ENCODE peak calls at places on chromosome 4, in four cellular contexts. U is K562, Y is A549, V is sigmoid colon. A is an unnamed sample.

GRCh38 chr4:158446106-158446505 is 75.6 kb upstream of the RXFP1 start:
- DNase-seq in V (no peak), U (no peak), Y (peak; percentile 44), A (no peak)

GRCh38 chr4:6169239-6169638 is 31.1 kb downstream of the JAKMIP1 start:
- DNase-seq in U (no peak), Y (no peak), V (no peak), A (no peak)

GRCh38 chr4:163251204-163251603 is 81.2 kb downstream of the NPY1R start:
- DNase-seq in U (no peak), V (no peak), Y (peak; percentile 5), A (no peak)

GRCh38 chr4:3224971-3225850 is 23.7 kb upstream of the MSANTD1 start:
- DNase-seq in U (no peak), V (peak; percentile 65), Y (no peak), A (no peak)

GRCh38 chr4:55819634-55820033 is at the start of gene EXOC1L:
- DNase-seq in V (no peak), U (peak; percentile 14), Y (no peak), A (no peak)

GRCh38 chr4:188218392-188218791 is 79.2 kb downstream of the TRIML1 start:
- DNase-seq in V (no peak), U (no peak), Y (no peak), A (no peak)

GRCh38 chr4:12703076-12703475 is 781.1 kb downstream of the RAB28 start:
- DNase-seq in Y (no peak), U (no peak), V (no peak), A (no peak)

GRCh38 chr4:107719211-107719926 is 665 bp downstream of the PAPSS1 start:
- DNase-seq in U (no peak), Y (peak; percentile 20), V (peak; percentile 70), A (no peak)

GRCh38 chr4:170139764-170140163 is 50.0 kb upstream of the AADAT start:
- DNase-seq in V (no peak), Y (no peak), U (no peak), A (no peak)

GRCh38 chr4:41967392-41967791 is 14.2 kb upstream of the DCAF4L1 start:
- DNase-seq in U (no peak), Y (no peak), V (no peak), A (no peak)

DNA sequence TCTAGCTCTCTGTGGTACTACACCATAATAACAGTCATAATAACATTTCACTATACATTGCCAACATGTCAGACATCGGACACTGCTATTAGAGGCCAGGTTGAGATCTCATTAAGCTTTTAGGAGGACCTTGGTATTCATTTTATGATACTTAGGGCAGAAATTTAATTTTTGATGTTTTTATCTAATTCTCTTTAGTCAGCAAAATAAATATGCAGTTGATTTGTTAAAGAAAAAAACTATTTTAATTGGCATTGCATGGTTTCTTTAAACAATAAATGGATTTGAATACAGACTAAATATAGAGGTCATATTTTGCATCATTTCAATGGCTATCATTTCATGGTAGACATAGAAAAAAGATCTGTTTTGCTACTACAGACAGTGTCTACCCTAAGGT is 308.7 kb downstream of the PRDM5 start:
- DNase-seq in Y (no peak), U (no peak), V (no peak), A (no peak)
- H3K4me3 ChIP-seq in Y (no peak overlapping the region), U (no peak overlapping the region), V (no peak overlapping the region), A (no peak overlapping the region)

DNA sequence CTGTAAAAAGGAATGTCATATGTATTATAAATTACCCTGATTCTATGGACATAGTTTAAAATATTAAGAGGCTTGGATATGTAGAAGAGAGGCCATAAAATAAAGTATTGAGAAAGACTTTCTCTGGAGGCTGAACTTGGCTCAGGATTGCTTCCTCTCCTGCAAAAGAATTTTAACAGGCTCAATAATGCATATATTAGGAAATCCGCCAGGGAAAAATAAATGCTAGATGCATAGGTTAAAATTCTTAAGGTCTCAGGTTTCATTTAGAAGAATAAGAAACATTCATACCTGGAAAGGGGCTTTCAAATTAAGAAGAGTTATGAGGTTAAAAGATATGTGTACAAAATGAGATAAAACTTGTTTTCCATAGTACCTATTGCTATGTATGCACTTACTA is 424.3 kb downstream of the ARAP2 start:
- DNase-seq in U (no peak), V (no peak), Y (no peak), A (no peak)
- TF ChIP-seq POLR2A in U (no peak), V (no peak), Y (no peak), A (no peak)

DNA sequence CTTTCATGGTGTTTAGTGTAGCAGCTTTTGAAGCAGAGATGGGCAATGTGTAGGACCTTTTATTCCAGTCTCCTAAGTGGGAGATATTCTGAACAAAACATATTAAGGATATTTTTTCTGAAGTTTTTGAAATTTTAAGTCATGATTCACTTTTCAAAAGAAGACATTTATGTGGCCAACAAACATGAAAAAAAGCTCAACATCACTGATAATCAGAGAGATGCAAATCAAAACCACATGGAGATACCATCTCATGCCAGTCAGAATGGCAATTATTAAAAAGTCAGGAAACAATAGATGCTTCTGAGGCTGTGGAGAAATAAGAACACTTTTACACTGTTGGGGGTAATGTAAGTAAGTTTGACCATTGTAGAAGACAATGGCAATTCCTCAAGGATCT is 76.0 kb downstream of the FAT4 start:
- DNase-seq in V (no peak), U (no peak), Y (no peak), A (no peak)
- H3K4me1 ChIP-seq in V (peaks cover 31% of the 10 kb centered on the region), U (no peaks in the 10 kb centered on the region), Y (peaks cover 21% of the 10 kb centered on the region), A (peaks cover 11% of the 10 kb centered on the region)

GRCh38 chr4:165751882-165752281 is 121.2 kb upstream of the TLL1 start:
- DNase-seq in V (no peak), Y (no peak), U (no peak), A (no peak)

GRCh38 chr4:165756831-165757230 is 116.2 kb upstream of the TLL1 start:
- DNase-seq in V (no peak), U (no peak), Y (no peak), A (no peak)

GRCh38 chr4:165757426-165757825 is 115.6 kb upstream of the TLL1 start:
- DNase-seq in U (no peak), V (no peak), Y (no peak), A (no peak)

GRCh38 chr4:165760182-165760581 is 112.9 kb upstream of the TLL1 start:
- DNase-seq in V (no peak), Y (no peak), U (no peak), A (no peak)

DNA sequence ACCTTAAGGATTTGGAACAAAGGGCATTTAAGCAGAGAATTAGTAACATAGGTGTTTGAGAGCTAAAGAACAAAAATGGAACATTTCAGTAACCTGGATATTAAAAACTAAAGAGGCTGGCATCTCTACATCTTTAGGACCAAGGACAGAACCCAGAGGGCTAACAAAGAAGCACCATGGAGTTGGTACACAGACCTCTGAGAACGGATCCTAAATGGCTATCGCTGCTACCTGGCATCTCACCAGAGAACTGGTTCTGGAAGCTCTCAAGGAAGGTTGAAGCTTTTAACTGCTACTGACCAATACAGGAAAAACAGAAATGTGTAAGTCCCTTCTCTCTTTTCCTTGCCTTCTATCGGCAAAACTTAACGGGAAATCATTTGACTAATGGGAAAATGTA is 118.4 kb upstream of the TLL1 start:
- DNase-seq in Y (no peak), U (no peak), V (no peak), A (no peak)
- H3K4me3 ChIP-seq in Y (no peak overlapping the region), U (no peak overlapping the region), V (no peak overlapping the region), A (no peak overlapping the region)

GRCh38 chr4:24583451-24584174 is 741 bp downstream of the DHX15 start:
- DNase-seq in Y (peak; percentile 65), U (peak; percentile 73), V (peak; percentile 80), A (peak; percentile 43)
- TF ChIP-seq POLR2A in Y (no peak), U (no peak), V (no peak), A (no peak)

GRCh38 chr4:139919513-139919912 is 234.5 kb downstream of the MAML3 start:
- DNase-seq in V (no peak), Y (peak; percentile 24), U (no peak), A (no peak)
- H3K4me1 ChIP-seq in V (peaks cover 75% of the 10 kb centered on the region), Y (peaks cover 72% of the 10 kb centered on the region), U (no peaks in the 10 kb centered on the region), A (peaks cover 48% of the 10 kb centered on the region)

GRCh38 chr4:185143596-185143969 is 517 bp downstream of the SLC25A4 start:
- DNase-seq in Y (peak; percentile 7), U (no peak), V (peak; percentile 96), A (peak; percentile 95)

GRCh38 chr4:185142563-185142910 is 529 bp upstream of the SLC25A4 start:
- DNase-seq in Y (no peak), U (no peak), V (no peak), A (peak; percentile 34)

GRCh38 chr4:185144601-185145240 is 1.7 kb downstream of the SLC25A4 start:
- DNase-seq in V (no peak), Y (no peak), U (no peak), A (no peak)

GRCh38 chr4:185142911-185143595 is at the start of gene SLC25A4:
- DNase-seq in Y (peak; percentile 77), U (peak; percentile 96), V (peak; percentile 94), A (peak; percentile 82)

DNA sequence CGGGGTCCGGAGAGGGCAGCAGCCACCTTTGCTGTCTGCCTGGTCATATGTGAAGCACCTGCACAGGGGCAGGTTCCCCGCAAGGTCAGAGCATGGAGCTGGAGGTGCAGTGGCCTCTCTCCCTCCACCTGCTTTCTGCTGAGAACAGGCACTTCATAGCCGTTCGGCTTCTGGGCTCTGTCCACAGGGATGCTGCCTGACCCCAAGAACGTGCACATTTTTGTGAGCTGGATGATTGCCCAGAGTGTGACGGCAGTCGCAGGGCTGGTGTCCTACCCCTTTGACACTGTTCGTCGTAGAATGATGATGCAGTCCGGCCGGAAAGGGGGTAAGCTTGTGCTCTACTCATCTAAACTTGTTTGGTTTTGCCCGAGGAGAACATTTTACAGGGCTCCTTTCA is 2.5 kb downstream of the SLC25A4 start:
- DNase-seq in V (peak; percentile 82), U (no peak), Y (no peak), A (peak; percentile 56)
- H3K4me3 ChIP-seq in V (peak overlapping the region; percentile 78), U (no peak overlapping the region), Y (no peak overlapping the region), A (peak overlapping the region; percentile 72)

DNA sequence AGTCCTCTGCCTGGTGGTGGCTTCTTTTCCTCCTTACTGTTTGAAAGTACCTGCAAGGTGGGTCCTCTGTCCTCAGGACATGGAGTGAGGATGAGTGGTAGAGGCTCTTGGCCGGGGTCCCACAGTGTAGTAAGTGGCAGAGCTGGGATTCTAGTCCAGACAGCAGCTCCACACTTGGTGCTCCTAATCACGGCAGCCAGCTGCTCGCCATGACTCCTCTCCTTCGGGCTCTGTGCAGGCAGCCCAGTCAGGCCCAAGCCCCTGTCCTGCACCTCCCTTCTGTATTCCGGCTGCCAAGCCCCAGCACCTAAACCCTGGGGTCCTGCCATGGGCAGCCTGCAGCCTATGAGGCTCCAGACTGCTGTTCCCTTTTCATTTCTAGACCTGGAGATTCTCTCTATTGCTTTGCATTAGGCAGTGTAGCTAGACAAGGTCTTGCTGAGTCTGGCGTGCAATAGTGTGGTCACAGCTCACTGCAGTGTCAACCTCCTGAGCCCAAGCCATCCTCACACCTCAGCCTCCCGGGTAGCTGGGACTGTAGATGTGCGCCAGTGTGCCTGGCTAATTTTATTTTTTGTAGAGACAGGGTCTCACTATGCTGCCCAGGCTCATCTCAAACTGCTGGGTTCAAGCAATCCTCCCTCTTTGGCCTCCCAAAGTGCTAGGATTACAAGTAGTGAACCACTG is 24.9 kb downstream of the NSD2 start:
- DNase-seq in Y (no peak), U (no peak), V (no peak), A (no peak)
- TF ChIP-seq POLR2A in Y (no peak), U (no peak), V (no peak), A (no peak)